ENCODE peak calls at places on chromosomes 6 and 20, in seven cellular contexts. One of them, this sample, is unnamed.

GRCh38 chr6:6962699-6963098 is 145.1 kb upstream of the RREB1 start:
- DNase-seq in stimulated activated CD8-positive, alpha-beta memory T cell treated with anti-CD3 and anti-CD28 coated beads, Interleukin-12 subunit alpha, Interleukin-12 subunit beta, amount 100 ng/mL, for 4 hours: no peak
- DNase-seq in NCI-H2107: no peak
- DNase-seq in left lobe of liver: no peak
- DNase-seq in AG09309: no peak
- DNase-seq in head of caudate nucleus: no peak
- DNase-seq in fibroblast of the conjunctiva: no peak
- DNase-seq in this sample: no peak

GRCh38 chr6:164663634-164664033 is 645.8 kb downstream of the C6orf118 start:
- DNase-seq in stimulated activated CD8-positive, alpha-beta memory T cell treated with anti-CD3 and anti-CD28 coated beads, Interleukin-12 subunit alpha, Interleukin-12 subunit beta, amount 100 ng/mL, for 4 hours: no peak
- DNase-seq in NCI-H2107: no peak
- DNase-seq in left lobe of liver: no peak
- DNase-seq in AG09309: no peak
- DNase-seq in head of caudate nucleus: no peak
- DNase-seq in fibroblast of the conjunctiva: no peak
- DNase-seq in this sample: no peak

GRCh38 chr6:4115741-4116140 is 19.6 kb downstream of the ECI2 start:
- DNase-seq in stimulated activated CD8-positive, alpha-beta memory T cell treated with anti-CD3 and anti-CD28 coated beads, Interleukin-12 subunit alpha, Interleukin-12 subunit beta, amount 100 ng/mL, for 4 hours: no peak
- DNase-seq in NCI-H2107: no peak
- DNase-seq in left lobe of liver: no peak
- DNase-seq in AG09309: no peak
- DNase-seq in head of caudate nucleus: no peak
- DNase-seq in fibroblast of the conjunctiva: no peak
- DNase-seq in this sample: no peak

GRCh38 chr6:137678451-137678850 is 184.3 kb upstream of the OLIG3 start:
- DNase-seq in stimulated activated CD8-positive, alpha-beta memory T cell treated with anti-CD3 and anti-CD28 coated beads, Interleukin-12 subunit alpha, Interleukin-12 subunit beta, amount 100 ng/mL, for 4 hours: no peak
- DNase-seq in NCI-H2107: no peak
- DNase-seq in left lobe of liver: no peak
- DNase-seq in AG09309: no peak
- DNase-seq in head of caudate nucleus: no peak
- DNase-seq in fibroblast of the conjunctiva: no peak
- DNase-seq in this sample: no peak

GRCh38 chr6:32816746-32817204 is at the start of gene HLA-DOB:
- DNase-seq in stimulated activated CD8-positive, alpha-beta memory T cell treated with anti-CD3 and anti-CD28 coated beads, Interleukin-12 subunit alpha, Interleukin-12 subunit beta, amount 100 ng/mL, for 4 hours: no peak
- DNase-seq in NCI-H2107: no peak
- DNase-seq in left lobe of liver: no peak
- DNase-seq in AG09309: no peak
- DNase-seq in head of caudate nucleus: no peak
- DNase-seq in fibroblast of the conjunctiva: no peak
- DNase-seq in this sample: no peak

GRCh38 chr6:31541059-31541657 is 645 bp downstream of the DDX39B start:
- DNase-seq in stimulated activated CD8-positive, alpha-beta memory T cell treated with anti-CD3 and anti-CD28 coated beads, Interleukin-12 subunit alpha, Interleukin-12 subunit beta, amount 100 ng/mL, for 4 hours: no peak
- DNase-seq in NCI-H2107: no peak
- DNase-seq in left lobe of liver: no peak
- DNase-seq in AG09309: no peak
- DNase-seq in head of caudate nucleus: no peak
- DNase-seq in fibroblast of the conjunctiva: peak; percentile 32
- DNase-seq in this sample: peak; percentile 33

GRCh38 chr6:116100419-116101297 is at the start of gene NT5DC1:
- DNase-seq in stimulated activated CD8-positive, alpha-beta memory T cell treated with anti-CD3 and anti-CD28 coated beads, Interleukin-12 subunit alpha, Interleukin-12 subunit beta, amount 100 ng/mL, for 4 hours: peak; percentile 77
- DNase-seq in NCI-H2107: peak; percentile 54
- DNase-seq in left lobe of liver: peak; percentile 91
- DNase-seq in AG09309: no peak
- DNase-seq in head of caudate nucleus: peak; percentile 93
- DNase-seq in fibroblast of the conjunctiva: peak; percentile 27
- DNase-seq in this sample: peak; percentile 86

GRCh38 chr20:43968341-43968740 is 53.7 kb downstream of the TOX2 start:
- DNase-seq in stimulated activated CD8-positive, alpha-beta memory T cell treated with anti-CD3 and anti-CD28 coated beads, Interleukin-12 subunit alpha, Interleukin-12 subunit beta, amount 100 ng/mL, for 4 hours: no peak
- DNase-seq in NCI-H2107: no peak
- DNase-seq in left lobe of liver: no peak
- DNase-seq in AG09309: no peak
- DNase-seq in head of caudate nucleus: no peak
- DNase-seq in fibroblast of the conjunctiva: no peak
- DNase-seq in this sample: no peak

GRCh38 chr20:45469336-45470261 is at the start of gene WFDC2:
- DNase-seq in stimulated activated CD8-positive, alpha-beta memory T cell treated with anti-CD3 and anti-CD28 coated beads, Interleukin-12 subunit alpha, Interleukin-12 subunit beta, amount 100 ng/mL, for 4 hours: no peak
- DNase-seq in NCI-H2107: no peak
- DNase-seq in left lobe of liver: no peak
- DNase-seq in AG09309: no peak
- DNase-seq in head of caudate nucleus: peak; percentile 35
- DNase-seq in fibroblast of the conjunctiva: no peak
- DNase-seq in this sample: no peak

GRCh38 chr20:15705975-15706374 is 867.3 kb downstream of the KIF16B start:
- DNase-seq in stimulated activated CD8-positive, alpha-beta memory T cell treated with anti-CD3 and anti-CD28 coated beads, Interleukin-12 subunit alpha, Interleukin-12 subunit beta, amount 100 ng/mL, for 4 hours: no peak
- DNase-seq in NCI-H2107: no peak
- DNase-seq in left lobe of liver: no peak
- DNase-seq in AG09309: no peak
- DNase-seq in head of caudate nucleus: no peak
- DNase-seq in fibroblast of the conjunctiva: no peak
- DNase-seq in this sample: no peak

GRCh38 chr6:159510141-159510540 is 182.9 kb downstream of the SOD2 start:
- DNase-seq in stimulated activated CD8-positive, alpha-beta memory T cell treated with anti-CD3 and anti-CD28 coated beads, Interleukin-12 subunit alpha, Interleukin-12 subunit beta, amount 100 ng/mL, for 4 hours: no peak
- DNase-seq in NCI-H2107: no peak
- DNase-seq in left lobe of liver: no peak
- DNase-seq in AG09309: no peak
- DNase-seq in head of caudate nucleus: no peak
- DNase-seq in fibroblast of the conjunctiva: no peak
- DNase-seq in this sample: no peak

GRCh38 chr20:35333606-35334005 is 41.4 kb upstream of the FAM83C start:
- DNase-seq in stimulated activated CD8-positive, alpha-beta memory T cell treated with anti-CD3 and anti-CD28 coated beads, Interleukin-12 subunit alpha, Interleukin-12 subunit beta, amount 100 ng/mL, for 4 hours: no peak
- DNase-seq in NCI-H2107: no peak
- DNase-seq in left lobe of liver: no peak
- DNase-seq in AG09309: no peak
- DNase-seq in head of caudate nucleus: no peak
- DNase-seq in fibroblast of the conjunctiva: no peak
- DNase-seq in this sample: no peak

GRCh38 chr6:26211963-26212362 is 124.7 kb downstream of the HFE start:
- DNase-seq in stimulated activated CD8-positive, alpha-beta memory T cell treated with anti-CD3 and anti-CD28 coated beads, Interleukin-12 subunit alpha, Interleukin-12 subunit beta, amount 100 ng/mL, for 4 hours: no peak
- DNase-seq in NCI-H2107: no peak
- DNase-seq in left lobe of liver: no peak
- DNase-seq in AG09309: no peak
- DNase-seq in head of caudate nucleus: no peak
- DNase-seq in fibroblast of the conjunctiva: no peak
- DNase-seq in this sample: no peak

GRCh38 chr20:61356171-61356570 is 104.1 kb downstream of the CDH4 start:
- DNase-seq in stimulated activated CD8-positive, alpha-beta memory T cell treated with anti-CD3 and anti-CD28 coated beads, Interleukin-12 subunit alpha, Interleukin-12 subunit beta, amount 100 ng/mL, for 4 hours: no peak
- DNase-seq in NCI-H2107: no peak
- DNase-seq in left lobe of liver: no peak
- DNase-seq in AG09309: no peak
- DNase-seq in head of caudate nucleus: no peak
- DNase-seq in fibroblast of the conjunctiva: no peak
- DNase-seq in this sample: no peak

GRCh38 chr20:48339147-48339985 is 488.4 kb downstream of the PREX1 start:
- DNase-seq in stimulated activated CD8-positive, alpha-beta memory T cell treated with anti-CD3 and anti-CD28 coated beads, Interleukin-12 subunit alpha, Interleukin-12 subunit beta, amount 100 ng/mL, for 4 hours: no peak
- DNase-seq in NCI-H2107: no peak
- DNase-seq in left lobe of liver: no peak
- DNase-seq in AG09309: no peak
- DNase-seq in head of caudate nucleus: no peak
- DNase-seq in fibroblast of the conjunctiva: peak; percentile 3
- DNase-seq in this sample: no peak

GRCh38 chr6:112330877-112331260 is 16.3 kb upstream of the RFPL4B start:
- DNase-seq in stimulated activated CD8-positive, alpha-beta memory T cell treated with anti-CD3 and anti-CD28 coated beads, Interleukin-12 subunit alpha, Interleukin-12 subunit beta, amount 100 ng/mL, for 4 hours: no peak
- DNase-seq in NCI-H2107: no peak
- DNase-seq in left lobe of liver: no peak
- DNase-seq in AG09309: no peak
- DNase-seq in head of caudate nucleus: no peak
- DNase-seq in fibroblast of the conjunctiva: no peak
- DNase-seq in this sample: no peak

GRCh38 chr6:8539446-8539845 is 104.1 kb upstream of the SLC35B3 start:
- DNase-seq in stimulated activated CD8-positive, alpha-beta memory T cell treated with anti-CD3 and anti-CD28 coated beads, Interleukin-12 subunit alpha, Interleukin-12 subunit beta, amount 100 ng/mL, for 4 hours: no peak
- DNase-seq in NCI-H2107: no peak
- DNase-seq in left lobe of liver: no peak
- DNase-seq in AG09309: no peak
- DNase-seq in head of caudate nucleus: no peak
- DNase-seq in fibroblast of the conjunctiva: no peak
- DNase-seq in this sample: no peak

GRCh38 chr20:12112089-12112474 is 194.4 kb downstream of the BTBD3 start:
- DNase-seq in stimulated activated CD8-positive, alpha-beta memory T cell treated with anti-CD3 and anti-CD28 coated beads, Interleukin-12 subunit alpha, Interleukin-12 subunit beta, amount 100 ng/mL, for 4 hours: no peak
- DNase-seq in NCI-H2107: no peak
- DNase-seq in left lobe of liver: no peak
- DNase-seq in AG09309: no peak
- DNase-seq in head of caudate nucleus: no peak
- DNase-seq in fibroblast of the conjunctiva: no peak
- DNase-seq in this sample: no peak

GRCh38 chr6:158999154-158999668 is 791 bp downstream of the RSPH3 start:
- DNase-seq in stimulated activated CD8-positive, alpha-beta memory T cell treated with anti-CD3 and anti-CD28 coated beads, Interleukin-12 subunit alpha, Interleukin-12 subunit beta, amount 100 ng/mL, for 4 hours: no peak
- DNase-seq in NCI-H2107: no peak
- DNase-seq in left lobe of liver: no peak
- DNase-seq in AG09309: no peak
- DNase-seq in head of caudate nucleus: no peak
- DNase-seq in fibroblast of the conjunctiva: no peak
- DNase-seq in this sample: no peak

GRCh38 chr6:4947716-4948115 is 56.1 kb downstream of the RPP40 start:
- DNase-seq in stimulated activated CD8-positive, alpha-beta memory T cell treated with anti-CD3 and anti-CD28 coated beads, Interleukin-12 subunit alpha, Interleukin-12 subunit beta, amount 100 ng/mL, for 4 hours: no peak
- DNase-seq in NCI-H2107: no peak
- DNase-seq in left lobe of liver: no peak
- DNase-seq in AG09309: no peak
- DNase-seq in head of caudate nucleus: peak; percentile 55
- DNase-seq in fibroblast of the conjunctiva: no peak
- DNase-seq in this sample: no peak

GRCh38 chr6:170290306-170291128 is at the start of gene DLL1:
- DNase-seq in stimulated activated CD8-positive, alpha-beta memory T cell treated with anti-CD3 and anti-CD28 coated beads, Interleukin-12 subunit alpha, Interleukin-12 subunit beta, amount 100 ng/mL, for 4 hours: no peak
- DNase-seq in NCI-H2107: no peak
- DNase-seq in left lobe of liver: no peak
- DNase-seq in AG09309: no peak
- DNase-seq in head of caudate nucleus: peak; percentile 87
- DNase-seq in fibroblast of the conjunctiva: no peak
- DNase-seq in this sample: peak; percentile 43

GRCh38 chr6:41027799-41028617 is 11.0 kb downstream of the UNC5CL start:
- DNase-seq in stimulated activated CD8-positive, alpha-beta memory T cell treated with anti-CD3 and anti-CD28 coated beads, Interleukin-12 subunit alpha, Interleukin-12 subunit beta, amount 100 ng/mL, for 4 hours: peak; percentile 46
- DNase-seq in NCI-H2107: peak; percentile 24
- DNase-seq in left lobe of liver: peak; percentile 84
- DNase-seq in AG09309: no peak
- DNase-seq in head of caudate nucleus: peak; percentile 78
- DNase-seq in fibroblast of the conjunctiva: peak; percentile 51
- DNase-seq in this sample: peak; percentile 80

GRCh38 chr6:35970181-35970580 is 49.3 kb upstream of the SRPK1 start:
- DNase-seq in stimulated activated CD8-positive, alpha-beta memory T cell treated with anti-CD3 and anti-CD28 coated beads, Interleukin-12 subunit alpha, Interleukin-12 subunit beta, amount 100 ng/mL, for 4 hours: no peak
- DNase-seq in NCI-H2107: no peak
- DNase-seq in left lobe of liver: no peak
- DNase-seq in AG09309: peak; percentile 33
- DNase-seq in head of caudate nucleus: no peak
- DNase-seq in fibroblast of the conjunctiva: no peak
- DNase-seq in this sample: no peak

GRCh38 chr6:15297895-15298590 is 52.2 kb downstream of the JARID2 start:
- DNase-seq in stimulated activated CD8-positive, alpha-beta memory T cell treated with anti-CD3 and anti-CD28 coated beads, Interleukin-12 subunit alpha, Interleukin-12 subunit beta, amount 100 ng/mL, for 4 hours: no peak
- DNase-seq in NCI-H2107: no peak
- DNase-seq in left lobe of liver: no peak
- DNase-seq in AG09309: no peak
- DNase-seq in head of caudate nucleus: no peak
- DNase-seq in fibroblast of the conjunctiva: no peak
- DNase-seq in this sample: no peak

GRCh38 chr20:4119854-4120209 is 104.5 kb upstream of the RNF24 start:
- DNase-seq in stimulated activated CD8-positive, alpha-beta memory T cell treated with anti-CD3 and anti-CD28 coated beads, Interleukin-12 subunit alpha, Interleukin-12 subunit beta, amount 100 ng/mL, for 4 hours: no peak
- DNase-seq in NCI-H2107: no peak
- DNase-seq in left lobe of liver: no peak
- DNase-seq in AG09309: no peak
- DNase-seq in head of caudate nucleus: no peak
- DNase-seq in fibroblast of the conjunctiva: no peak
- DNase-seq in this sample: no peak

This sample was measured in activated B cell treated with CpG ODN at 0.5 μM for 24 hours.